ENCODE peak calls at places on chromosome 11, in ten cellular contexts. B is K562, X is H9, F is uterus, L is mammary epithelial cell, P is PC-3, K is endodermal cell, C is PC-9, S is DND-41, R is astrocyte. J is an unnamed sample.
A peak's percentile ranks its signal among the peaks of the same experiment; 100 is the strongest.

GRCh38 chr11:116454951-116455350 is 317.8 kb downstream of the BUD13 start:
- DNase-seq in B (no peak), X (no peak), C (no peak), P (no peak), K (no peak), S (no peak), L (no peak), R (no peak), F (no peak), J (no peak)

GRCh38 chr11:100961633-100962032 is 168.0 kb downstream of the PGR start:
- DNase-seq in K (no peak), P (peak; percentile 37), C (no peak), B (peak; percentile 20), X (no peak), F (no peak), R (no peak), L (peak; percentile 19), S (no peak), J (no peak)

GRCh38 chr11:11780843-11781242 is 60.9 kb upstream of the USP47 start:
- DNase-seq in P (peak; percentile 9), L (no peak), S (no peak), X (no peak), K (no peak), B (no peak), F (no peak), C (no peak), R (no peak), J (no peak)

GRCh38 chr11:115501895-115502589 is 2.2 kb downstream of the CADM1 start:
- DNase-seq in B (no peak), L (peak; percentile 18), R (peak; percentile 36), P (no peak), K (no peak), S (no peak), F (no peak), C (no peak), X (no peak), J (no peak)

GRCh38 chr11:130520231-130520630 is 71.8 kb downstream of the ADAMTS15 start:
- DNase-seq in R (no peak), X (no peak), F (peak; percentile 43), P (no peak), L (no peak), C (no peak), S (no peak), K (no peak), B (no peak), J (no peak)

GRCh38 chr11:22787565-22788162 is 41.9 kb downstream of the SVIP start:
- DNase-seq in R (peak; percentile 17), B (peak; percentile 54), X (no peak), P (peak; percentile 53), C (peak; percentile 12), S (peak; percentile 36), F (no peak), L (peak; percentile 16), K (peak; percentile 44), J (no peak)

GRCh38 chr11:1062075-1062820 is 12.4 kb upstream of the MUC2 start:
- DNase-seq in P (no peak), S (no peak), L (no peak), F (no peak), C (no peak), X (no peak), B (no peak), K (no peak), R (no peak), J (peak; percentile 6)

GRCh38 chr11:82494988-82495432 is 238.7 kb downstream of the FAM181B start:
- DNase-seq in S (no peak), R (no peak), P (peak; percentile 46), L (peak; percentile 4), F (no peak), X (peak; percentile 37), K (peak; percentile 55), B (no peak), C (no peak), J (no peak)

GRCh38 chr11:72984448-72985077 is 157.6 kb downstream of the FCHSD2 start:
- DNase-seq in S (no peak), B (no peak), R (no peak), X (no peak), C (no peak), L (no peak), F (no peak), K (no peak), P (peak; percentile 31), J (no peak)

DNA sequence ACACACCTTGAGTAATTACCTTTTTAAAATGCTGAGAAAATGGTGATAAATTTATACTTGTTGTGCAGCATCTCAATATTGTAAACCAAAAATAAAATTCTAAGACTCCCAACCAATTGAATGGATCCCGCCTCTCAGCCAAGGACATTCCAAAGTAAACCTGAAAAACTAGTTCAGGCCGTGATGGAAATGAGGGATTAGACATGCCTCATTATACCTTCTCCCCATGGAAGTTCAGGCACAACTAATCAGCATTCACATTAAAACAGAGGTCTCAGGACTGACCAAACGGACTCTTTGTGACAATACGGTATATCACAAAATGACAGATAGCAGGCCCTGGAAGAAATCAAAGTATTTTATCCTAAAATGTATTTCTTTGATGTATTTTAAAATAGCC is 907.4 kb upstream of the RAG2 start:
- DNase-seq in X (no peak), L (peak; percentile 62), P (peak; percentile 80), R (no peak), K (peak; percentile 39), F (no peak), S (no peak), B (no peak), C (peak; percentile 21), J (no peak)
- H3K27ac ChIP-seq in X (no peak overlapping the region), L (peak overlapping the region; percentile 99), P (peak overlapping the region; percentile 100), R (peak overlapping the region; percentile 99), K (no peak overlapping the region), F (no peak overlapping the region), S (no peak overlapping the region), B (no peak overlapping the region), C (peak overlapping the region; percentile 99), J (no peak overlapping the region)

GRCh38 chr11:114084414-114084813 is 24.9 kb downstream of the ZBTB16 start:
- DNase-seq in L (no peak), K (no peak), B (no peak), X (no peak), S (no peak), P (no peak), C (no peak), R (no peak), F (no peak), J (no peak)
- H3K4me1 ChIP-seq in L (no peaks in the 10 kb centered on the region), K (peaks cover 28% of the 10 kb centered on the region), B (peaks cover 9% of the 10 kb centered on the region), X (no peaks in the 10 kb centered on the region), S (no peaks in the 10 kb centered on the region), P (no peaks in the 10 kb centered on the region), C (no peaks in the 10 kb centered on the region), R (peaks cover 2% of the 10 kb centered on the region), F (peaks cover 49% of the 10 kb centered on the region), J (peaks cover 19% of the 10 kb centered on the region)

GRCh38 chr11:10443152-10443551 is 11.9 kb upstream of the AMPD3 start:
- DNase-seq in K (no peak), C (no peak), R (no peak), F (no peak), X (no peak), L (no peak), B (no peak), P (no peak), S (no peak), J (no peak)
- H3K27ac ChIP-seq in K (no peak overlapping the region), C (no peak overlapping the region), R (no peak overlapping the region), F (no peak overlapping the region), X (no peak overlapping the region), L (no peak overlapping the region), B (no peak overlapping the region), P (no peak overlapping the region), S (no peak overlapping the region), J (no peak overlapping the region)

GRCh38 chr11:35165416-35166368 is 26.7 kb downstream of the CD44 start:
- DNase-seq in F (no peak), S (peak; percentile 93), X (no peak), C (no peak), L (peak; percentile 71), K (no peak), R (peak; percentile 77), B (no peak), P (peak; percentile 71), J (peak; percentile 99)
- H3K4me1 ChIP-seq in F (peaks cover 11% of the 10 kb centered on the region), S (peaks cover 58% of the 10 kb centered on the region), X (peaks cover 6% of the 10 kb centered on the region), C (peaks cover 100% of the 10 kb centered on the region), L (peaks cover 88% of the 10 kb centered on the region), K (peaks cover 27% of the 10 kb centered on the region), R (peaks cover 67% of the 10 kb centered on the region), B (no peaks in the 10 kb centered on the region), P (peaks cover 64% of the 10 kb centered on the region), J (peaks cover 97% of the 10 kb centered on the region)

DNA sequence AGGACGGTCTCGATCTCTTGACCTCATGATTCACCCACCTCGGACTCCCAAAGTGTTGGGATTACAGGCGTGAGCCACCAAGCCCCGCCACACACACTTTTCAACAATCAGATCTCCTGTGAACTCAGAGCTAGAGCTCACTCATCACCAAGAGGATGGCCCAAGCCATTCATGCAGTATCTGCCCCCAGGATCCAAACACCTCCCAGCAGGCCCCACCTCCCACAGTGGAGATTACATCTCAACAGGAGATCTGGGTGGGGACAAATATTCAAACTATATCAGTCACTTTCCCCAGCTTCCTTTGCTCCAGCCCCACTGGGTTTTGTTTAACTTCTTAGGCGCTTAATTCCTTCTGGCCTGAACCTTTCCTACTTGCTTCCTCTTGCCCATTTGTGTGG is 26.3 kb upstream of the SORL1 start:
- DNase-seq in P (no peak), L (no peak), F (no peak), X (no peak), K (peak; percentile 76), C (no peak), S (no peak), R (no peak), B (no peak), J (no peak)
- H3K27ac ChIP-seq in P (no peak overlapping the region), L (no peak overlapping the region), F (no peak overlapping the region), X (no peak overlapping the region), K (no peak overlapping the region), C (no peak overlapping the region), S (no peak overlapping the region), R (no peak overlapping the region), B (no peak overlapping the region), J (no peak overlapping the region)

DNA sequence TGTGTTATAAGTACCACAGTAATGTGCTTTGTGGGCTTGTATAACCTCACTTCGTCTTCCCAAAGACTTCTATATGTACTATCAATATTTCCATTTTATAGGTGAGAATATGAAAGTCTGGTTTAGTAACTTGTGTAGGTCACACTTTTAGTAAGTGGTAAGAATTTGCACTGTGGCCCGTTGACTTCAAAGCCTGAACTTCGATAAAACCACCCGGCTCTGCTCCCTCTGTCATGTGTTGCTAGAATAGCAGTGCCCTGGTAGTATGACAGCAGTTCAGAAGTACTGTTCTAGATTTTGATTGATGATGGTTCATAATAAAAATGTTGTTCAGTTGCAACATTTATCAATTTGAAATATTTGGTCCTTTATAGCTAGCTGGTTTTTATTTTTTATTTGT is 110.2 kb upstream of the SORL1-AS1 start:
- DNase-seq in B (no peak), F (no peak), R (no peak), X (no peak), L (no peak), S (no peak), P (no peak), C (no peak), K (no peak), J (no peak)
- H3K4me1 ChIP-seq in B (no peaks in the 10 kb centered on the region), F (no peaks in the 10 kb centered on the region), R (no peaks in the 10 kb centered on the region), X (no peaks in the 10 kb centered on the region), L (no peaks in the 10 kb centered on the region), S (peaks cover 11% of the 10 kb centered on the region), P (peaks cover 6% of the 10 kb centered on the region), C (no peaks in the 10 kb centered on the region), K (peaks cover 22% of the 10 kb centered on the region), J (no peaks in the 10 kb centered on the region)

GRCh38 chr11:67111261-67111660 is 7.8 kb upstream of the KDM2A start:
- DNase-seq in L (no peak), C (no peak), P (no peak), B (no peak), X (no peak), F (no peak), K (no peak), R (no peak), S (no peak), J (no peak)
- H3K27ac ChIP-seq in L (no peak overlapping the region), C (no peak overlapping the region), P (no peak overlapping the region), B (no peak overlapping the region), X (no peak overlapping the region), F (no peak overlapping the region), K (no peak overlapping the region), R (no peak overlapping the region), S (no peak overlapping the region), J (no peak overlapping the region)